ENCODE peak calls at places on chromosomes 5 and 9, in seven cellular contexts. V is stomach, M is AG09319, Y is foreskin fibroblast, U is spleen, A is dorsolateral prefrontal cortex, P is PC-9. G is an unnamed sample.

GRCh38 chr5:132094393-132095076 is 20.9 kb downstream of the CSF2 start:
- DNase-seq in M (peak; percentile 77), V (no peak), U (peak; percentile 71), A (no peak), Y (peak; percentile 94), P (peak; percentile 90), G (peak; percentile 98)

GRCh38 chr9:124720429-124721108 is 50.5 kb downstream of the NR6A1 start:
- DNase-seq in V (no peak), M (no peak), P (no peak), U (no peak), Y (no peak), A (no peak), G (no peak)

GRCh38 chr5:111927191-111927590 is 170.2 kb upstream of the NREP start:
- DNase-seq in M (no peak), A (no peak), U (no peak), V (no peak), P (no peak), Y (no peak), G (peak; percentile 48)

GRCh38 chr5:150523472-150524350 is 15.8 kb downstream of the NDST1 start:
- DNase-seq in U (no peak), V (peak; percentile 40), A (peak; percentile 59), P (peak; percentile 47), M (peak; percentile 52), Y (peak; percentile 58), G (peak; percentile 59)

GRCh38 chr5:144236479-144236878 is 65.8 kb downstream of the KCTD16 start:
- DNase-seq in U (no peak), A (no peak), Y (no peak), V (no peak), P (no peak), M (no peak), G (no peak)

GRCh38 chr5:99621772-99622681 is 693.2 kb upstream of the CHD1 start:
- DNase-seq in M (no peak), U (no peak), V (no peak), Y (no peak), A (no peak), P (no peak), G (no peak)

GRCh38 chr9:108746864-108747263 is 108.9 kb downstream of the ACTL7B start:
- DNase-seq in M (peak; percentile 24), V (no peak), P (no peak), Y (peak; percentile 26), A (no peak), U (no peak), G (peak; percentile 8)

GRCh38 chr9:98709968-98710965 is 1.5 kb upstream of the GABBR2 start:
- DNase-seq in U (no peak), A (no peak), Y (peak; percentile 33), P (no peak), M (peak; percentile 3), V (no peak), G (peak; percentile 52)

GRCh38 chr5:138985256-138985655 is 110.1 kb upstream of the LRRTM2 start:
- DNase-seq in M (no peak), P (peak; percentile 61), V (peak; percentile 52), A (no peak), Y (no peak), U (no peak), G (peak; percentile 53)

GRCh38 chr9:127518091-127518856 is 67.0 kb downstream of the LRSAM1 start:
- DNase-seq in P (no peak), M (no peak), V (no peak), U (no peak), Y (no peak), A (no peak), G (no peak)

GRCh38 chr5:148995791-148996190 is 67.1 kb downstream of the SH3TC2 start:
- DNase-seq in A (no peak), Y (no peak), M (no peak), V (no peak), P (no peak), U (no peak), G (no peak)

GRCh38 chr9:131583836-131584555 is 38.7 kb downstream of the PRRT1B start:
- DNase-seq in V (no peak), M (no peak), P (no peak), A (no peak), U (no peak), Y (no peak), G (no peak)

GRCh38 chr5:490116-491094 is 33.8 kb downstream of the SLC9A3 start:
- DNase-seq in U (no peak), P (no peak), M (no peak), Y (no peak), V (no peak), A (no peak), G (no peak)

GRCh38 chr5:128082551-128083032 is 974 bp upstream of the SLC12A2 start:
- DNase-seq in Y (no peak), P (no peak), U (no peak), V (no peak), A (no peak), M (no peak), G (no peak)

GRCh38 chr5:14781106-14781505 is 90.5 kb downstream of the ANKH start:
- DNase-seq in U (no peak), Y (no peak), V (no peak), M (no peak), P (no peak), A (no peak), G (peak; percentile 70)

GRCh38 chr9:36363448-36363847 is 36.6 kb downstream of the RNF38 start:
- DNase-seq in P (no peak), V (no peak), A (no peak), Y (no peak), U (no peak), M (no peak), G (no peak)

GRCh38 chr5:43623048-43623447 is 20.1 kb downstream of the NNT start:
- DNase-seq in P (no peak), A (no peak), Y (no peak), U (no peak), M (no peak), V (no peak), G (no peak)

GRCh38 chr5:43631182-43631910 is 28.4 kb downstream of the NNT start:
- DNase-seq in P (peak; percentile 74), V (peak; percentile 34), Y (peak; percentile 62), U (no peak), A (no peak), M (peak; percentile 57), G (peak; percentile 65)

DNA sequence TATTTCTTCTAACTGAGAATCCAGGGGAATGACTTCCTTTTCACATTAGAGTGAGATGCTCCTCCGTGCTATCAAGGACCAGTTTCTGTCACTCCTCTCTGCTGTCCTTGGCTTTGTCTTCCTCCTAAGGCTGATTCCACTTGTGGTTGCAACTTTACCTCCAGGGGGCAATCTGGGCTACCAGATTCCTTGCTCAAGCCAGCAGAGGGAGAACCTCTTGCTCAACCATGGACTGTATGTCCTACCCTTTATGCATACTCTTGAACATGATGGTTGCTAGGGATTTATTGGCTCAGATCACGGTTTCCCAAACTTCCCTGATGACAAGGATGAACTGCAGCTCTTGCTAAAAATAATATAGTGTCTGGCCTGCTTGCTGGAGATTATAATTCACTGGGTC is 24.0 kb downstream of the NNT start:
- DNase-seq in M (no peak), A (no peak), P (peak; percentile 67), Y (peak; percentile 39), V (no peak), U (no peak), G (no peak)
- TF ChIP-seq CTCF in M (peak; percentile 57), A (peak; percentile 21), P (peak; percentile 70), Y (peak; percentile 81), V (peak; percentile 25), U (no peak), G (peak; percentile 50)

DNA sequence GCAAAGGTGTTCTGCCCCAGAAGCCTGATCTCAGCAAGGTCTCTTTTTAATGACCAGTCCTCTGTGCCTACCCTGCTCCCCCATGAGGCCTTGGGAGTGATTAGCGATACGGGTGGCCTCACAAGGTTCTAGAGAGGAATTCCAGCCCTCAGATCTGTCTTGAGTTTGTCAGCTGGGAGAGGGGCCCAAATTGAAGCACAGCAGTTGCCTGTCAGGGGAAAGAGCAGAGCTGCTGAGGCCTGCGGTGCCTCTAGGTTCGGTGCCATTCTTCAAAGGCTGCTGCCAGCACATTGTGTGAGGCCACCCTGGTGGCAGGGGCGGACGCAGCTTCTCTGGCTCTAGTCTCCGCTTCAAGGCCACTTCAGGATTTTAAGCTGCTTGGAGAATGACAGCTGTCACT is 85.7 kb upstream of the GRIA1 start:
- DNase-seq in Y (no peak), P (no peak), U (peak; percentile 68), M (no peak), V (no peak), A (no peak), G (no peak)
- TF ChIP-seq CTCF in Y (no peak), P (no peak), U (no peak), M (no peak), V (no peak), A (no peak), G (no peak)

GRCh38 chr9:38232895-38233294 is 159.6 kb upstream of the ALDH1B1 start:
- DNase-seq in A (no peak), U (no peak), V (no peak), Y (no peak), P (no peak), M (no peak), G (no peak)

GRCh38 chr9:38233796-38234355 is 158.6 kb upstream of the ALDH1B1 start:
- DNase-seq in V (no peak), U (no peak), A (no peak), M (no peak), P (no peak), Y (no peak), G (no peak)

GRCh38 chr9:38234479-38234878 is 158.0 kb upstream of the ALDH1B1 start:
- DNase-seq in M (no peak), U (no peak), Y (no peak), V (no peak), A (no peak), P (no peak), G (no peak)

GRCh38 chr9:38233343-38233742 is 159.2 kb upstream of the ALDH1B1 start:
- DNase-seq in Y (no peak), M (no peak), P (no peak), A (no peak), U (no peak), V (no peak), G (no peak)

GRCh38 chr9:38235244-38235643 is 157.3 kb upstream of the ALDH1B1 start:
- DNase-seq in P (no peak), A (no peak), U (no peak), M (no peak), V (no peak), Y (no peak), G (no peak)
- TF ChIP-seq CTCF in P (no peak), A (no peak), U (no peak), M (no peak), V (no peak), Y (no peak), G (no peak)

GRCh38 chr5:53965459-53965858 is 344.9 kb downstream of the ARL15 start:
- DNase-seq in A (no peak), U (no peak), Y (no peak), M (no peak), V (no peak), P (no peak), G (peak; percentile 69)

GRCh38 chr5:53969331-53969730 is 341.0 kb downstream of the ARL15 start:
- DNase-seq in Y (no peak), U (no peak), P (no peak), A (no peak), V (no peak), M (no peak), G (no peak)

GRCh38 chr5:53962306-53962705 is 348.1 kb downstream of the ARL15 start:
- DNase-seq in V (no peak), P (no peak), M (no peak), U (no peak), Y (no peak), A (no peak), G (no peak)

DNA sequence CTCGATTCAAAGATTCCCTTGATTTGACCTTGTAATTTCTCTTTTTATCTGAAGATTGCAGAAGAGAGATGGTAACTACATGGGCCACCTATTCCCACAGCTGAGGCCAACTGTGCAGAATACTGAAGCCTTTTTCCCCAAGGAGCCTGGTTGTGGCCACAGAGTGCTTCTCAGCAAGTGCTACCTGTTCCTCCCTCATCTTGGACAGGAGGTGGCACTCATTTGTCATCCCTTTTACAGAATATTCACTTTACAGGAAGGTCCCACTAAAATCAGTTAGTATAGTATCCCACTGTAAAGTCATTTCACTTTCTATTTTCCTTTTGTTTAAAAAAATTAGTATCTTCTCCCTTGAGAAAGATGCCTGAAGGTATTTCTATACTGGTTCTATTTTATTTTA is 346.4 kb downstream of the ARL15 start:
- DNase-seq in Y (no peak), V (no peak), P (no peak), M (no peak), A (no peak), U (no peak), G (no peak)
- TF ChIP-seq CTCF in Y (no peak), V (no peak), P (no peak), M (no peak), A (no peak), U (no peak), G (no peak)